ENCODE peak calls at places on chromosomes 4 and X, in seven cellular contexts. A is fibroblast of lung, N is stomach, V is BJ, U is mammary epithelial cell, S is pancreas, C is left ventricle myocardium inferior. L is an unnamed sample. For H3K36me3, the result is how much of the 10 kb centered on the place peaks cover.

GRCh38 chr4:15427126-15427525 is 707 bp upstream of the C1QTNF7 start:
- DNase-seq in A (peak), N (no peak), V (no peak), U (no peak), S (no peak), C (no peak), L (no peak)

GRCh38 chrX:149570668-149571067 is 16.6 kb downstream of the MAGEA9B start:
- DNase-seq in A (peak), N (no peak), V (peak), U (peak), S (no peak), C (no peak), L (peak)

GRCh38 chr4:56817840-56818491 is 3.5 kb downstream of the SPINK2 start:
- DNase-seq in A (no peak), N (no peak), V (no peak), U (peak), S (no peak), C (no peak), L (no peak)

GRCh38 chrX:2490634-2491033 is 10.1 kb downstream of the DHRSX start:
- DNase-seq in A (no peak), N (no peak), V (no peak), U (no peak), S (no peak), C (no peak), L (no peak)

GRCh38 chr4:77586953-77587383 is 18.7 kb upstream of the CXCL13 start:
- DNase-seq in A (no peak), N (no peak), V (no peak), U (peak), S (no peak), C (no peak), L (no peak)

GRCh38 chr4:110196871-110197420 is 1.5 kb downstream of the ELOVL6 start:
- DNase-seq in A (no peak), N (peak), V (no peak), U (peak), S (peak), C (no peak), L (no peak)

GRCh38 chr4:42566835-42567234 is 90.1 kb downstream of the ATP8A1 start:
- DNase-seq in A (no peak), N (no peak), V (no peak), U (no peak), S (no peak), C (no peak), L (no peak)

GRCh38 chr4:145808021-145808650 is 128.2 kb downstream of the C4orf51 start:
- DNase-seq in A (peak), N (no peak), V (peak), U (peak), S (no peak), C (no peak), L (peak)

GRCh38 chrX:121093011-121093410 is 45.6 kb downstream of the GLUD2 start:
- DNase-seq in A (no peak), N (no peak), V (no peak), U (no peak), S (no peak), C (no peak), L (no peak)

GRCh38 chr4:141853091-141853734 is 216.8 kb downstream of the IL15 start:
- DNase-seq in A (no peak), N (no peak), V (no peak), U (peak), S (no peak), C (no peak), L (no peak)

GRCh38 chrX:7191681-7192110 is 43.7 kb upstream of the PUDP start:
- DNase-seq in A (no peak), N (no peak), V (no peak), U (no peak), S (no peak), C (no peak), L (no peak)

DNA sequence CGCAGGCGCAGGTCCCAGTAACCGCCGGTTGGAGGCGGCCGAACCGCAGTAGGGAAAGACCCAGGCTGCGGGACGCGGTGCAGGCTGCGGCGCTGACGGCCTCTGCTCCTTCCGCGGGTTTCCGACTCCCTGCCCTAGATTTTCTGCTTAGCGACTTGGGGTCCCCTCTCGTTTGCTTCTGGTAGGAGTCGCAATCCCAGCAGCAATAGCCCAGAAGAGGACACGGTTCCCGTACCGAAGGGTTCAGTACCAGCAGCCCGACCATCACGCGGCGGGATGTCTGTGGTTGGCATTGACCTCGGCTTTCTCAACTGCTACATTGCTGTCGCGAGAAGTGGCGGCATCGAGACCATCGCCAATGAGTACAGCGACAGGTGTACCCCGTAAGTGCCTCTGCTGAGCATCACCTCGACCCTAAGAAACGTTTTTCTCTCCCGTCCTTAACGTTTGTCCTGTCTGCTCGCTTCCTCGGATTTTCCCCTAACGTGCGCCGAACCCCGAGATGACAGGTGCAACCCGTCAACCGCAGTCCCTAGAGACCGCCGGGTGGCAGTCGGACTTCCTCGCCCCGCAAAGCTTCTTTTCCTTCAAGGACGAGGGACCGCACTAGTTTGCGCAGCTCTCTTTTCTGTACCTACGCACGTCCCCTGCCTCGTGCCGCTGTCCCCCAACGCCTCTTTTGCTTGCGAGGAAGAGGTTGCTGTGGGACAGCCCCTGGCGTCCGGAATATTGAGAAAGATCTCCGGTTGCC is at the start of gene HSPA4L:
- DNase-seq in A (peak), N (peak), V (no peak), U (no peak), S (peak), C (peak), L (peak)
- TF ChIP-seq CTCF in A (peak), N (no peak), V (peak), U (peak), S (no peak), C (peak), L (peak)

DNA sequence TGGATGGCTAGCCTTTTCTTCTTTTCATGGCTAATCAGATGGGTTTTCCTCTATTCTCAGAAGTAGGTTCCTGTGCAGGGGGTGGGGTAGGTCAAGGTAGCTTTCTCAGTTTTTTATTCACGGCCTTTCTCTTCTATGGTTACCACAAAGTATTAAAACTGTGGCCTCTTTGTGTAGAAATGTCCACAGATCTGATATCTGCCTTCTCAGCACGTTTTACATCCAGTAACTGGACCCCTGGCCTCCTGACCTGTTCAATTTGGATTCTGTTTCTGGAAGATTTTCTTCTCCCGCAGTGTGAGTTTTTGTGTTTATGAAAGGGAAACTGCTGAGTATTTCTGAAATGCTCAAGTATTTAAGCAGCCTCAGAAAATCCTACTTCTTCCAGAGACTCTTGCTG is 688.5 kb downstream of the RAPGEF2 start:
- DNase-seq in A (no peak), N (no peak), V (no peak), U (no peak), S (no peak), C (no peak), L (no peak)
- H3K36me3 ChIP-seq in A (under half), N (under half), V (under half), U (under half), S (under half), C (under half), L (under half)

GRCh38 chrX:44035576-44035975 is 62.4 kb upstream of the NDP start:
- DNase-seq in A (no peak), N (no peak), V (no peak), U (no peak), S (no peak), C (no peak), L (peak)
- TF ChIP-seq CTCF in A (no peak), N (no peak), V (no peak), U (no peak), S (no peak), C (no peak), L (no peak)

GRCh38 chr4:6290769-6291547 is 21.3 kb downstream of the WFS1 start:
- DNase-seq in A (no peak), N (no peak), V (no peak), U (no peak), S (no peak), C (no peak), L (no peak)

GRCh38 chr4:6290256-6290655 is 20.6 kb downstream of the WFS1 start:
- DNase-seq in A (no peak), N (no peak), V (no peak), U (no peak), S (no peak), C (no peak), L (no peak)

GRCh38 chr4:6293097-6293445 is 23.4 kb downstream of the WFS1 start:
- DNase-seq in A (no peak), N (no peak), V (no peak), U (no peak), S (no peak), C (no peak), L (no peak)

GRCh38 chr4:6292376-6293096 is 22.9 kb downstream of the WFS1 start:
- DNase-seq in A (no peak), N (no peak), V (no peak), U (no peak), S (no peak), C (no peak), L (no peak)

DNA sequence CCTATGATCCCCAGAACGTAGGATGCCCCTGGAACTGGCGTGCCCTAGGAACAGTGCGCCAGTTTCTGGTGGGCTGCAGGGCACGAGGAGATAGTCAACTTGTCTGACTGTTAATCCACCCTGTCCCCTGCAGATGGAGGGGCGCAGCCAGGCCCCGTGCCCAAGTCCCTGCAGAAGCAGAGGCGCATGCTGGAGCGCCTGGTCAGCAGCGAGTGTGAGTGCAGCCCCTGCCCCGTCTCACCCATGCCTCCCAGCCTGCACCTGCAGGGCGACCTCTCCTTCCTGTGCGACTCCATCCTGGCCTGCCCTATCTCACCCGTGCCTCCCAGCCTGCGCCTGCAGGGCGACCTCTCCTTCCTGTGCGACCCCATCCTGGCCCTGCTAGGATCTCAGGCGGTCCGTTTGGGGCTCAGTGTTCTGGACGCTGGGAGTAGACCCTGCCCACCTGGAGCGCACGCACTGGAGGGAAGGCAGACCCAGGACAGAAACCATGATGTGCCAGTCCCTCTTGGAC is 22.2 kb downstream of the WFS1 start:
- DNase-seq in A (no peak), N (no peak), V (no peak), U (no peak), S (no peak), C (no peak), L (no peak)
- H3K36me3 ChIP-seq in A (under half), N (under half), V (under half), U (under half), S (under half), C (half or more), L (under half)

GRCh38 chr4:168866635-168867034 is 143.4 kb downstream of the CBR4 start:
- DNase-seq in A (peak), N (no peak), V (no peak), U (no peak), S (no peak), C (no peak), L (no peak)

GRCh38 chr4:168867128-168867527 is 142.9 kb downstream of the CBR4 start:
- DNase-seq in A (peak), N (no peak), V (no peak), U (no peak), S (no peak), C (no peak), L (no peak)

GRCh38 chr4:168863719-168864632 is 146.1 kb downstream of the CBR4 start:
- DNase-seq in A (peak), N (no peak), V (no peak), U (no peak), S (no peak), C (no peak), L (no peak)

GRCh38 chr4:168865854-168866253 is 144.2 kb downstream of the CBR4 start:
- DNase-seq in A (no peak), N (no peak), V (no peak), U (no peak), S (no peak), C (no peak), L (no peak)

GRCh38 chr4:168864831-168865541 is 145.1 kb downstream of the CBR4 start:
- DNase-seq in A (peak), N (no peak), V (no peak), U (peak), S (no peak), C (no peak), L (no peak)
- TF ChIP-seq CTCF in A (peak), N (no peak), V (peak), U (no peak), S (no peak), C (peak), L (peak)